ENCODE peak calls at places on chromosome 12, in five cellular contexts. Y is A549, J is right atrium auricular region, E is NAMALWA, L is fibroblast of mammary gland. Z is an unnamed sample.

GRCh38 chr12:24909667-24910066 is 39.2 kb downstream of the BCAT1 start:
- DNase-seq in Y (peak), J (peak), E (no peak), L (peak), Z (no peak)

GRCh38 chr12:97977870-97978269 is 515.3 kb downstream of the RMST start:
- DNase-seq in Y (no peak), J (no peak), E (no peak), L (no peak), Z (no peak)

GRCh38 chr12:132560421-132560830 is 50.0 kb downstream of the LRCOL1 start:
- DNase-seq in Y (peak), J (no peak), E (peak), L (no peak), Z (peak)

GRCh38 chr12:30974746-30975500 is 48.4 kb downstream of the TSPAN11 start:
- DNase-seq in Y (no peak), J (no peak), E (no peak), L (no peak), Z (no peak)

GRCh38 chr12:115790526-115790925 is 487.0 kb downstream of the MED13L start:
- DNase-seq in Y (no peak), J (no peak), E (no peak), L (no peak), Z (no peak)

GRCh38 chr12:5548152-5548933 is 116.4 kb downstream of the NTF3 start:
- DNase-seq in Y (no peak), J (no peak), E (no peak), L (no peak), Z (no peak)

GRCh38 chr12:131041216-131041967 is 87.7 kb downstream of the ADGRD1 start:
- DNase-seq in Y (no peak), J (no peak), E (no peak), L (no peak), Z (no peak)

GRCh38 chr12:58425481-58426392 is 484.4 kb downstream of the ATP23 start:
- DNase-seq in Y (peak), J (no peak), E (no peak), L (peak), Z (no peak)

GRCh38 chr12:105587237-105587636 is 256.7 kb downstream of the C12orf75 start:
- DNase-seq in Y (no peak), J (no peak), E (no peak), L (no peak), Z (no peak)

GRCh38 chr12:47993491-47993890 is 10.8 kb downstream of the COL2A1 start:
- DNase-seq in Y (no peak), J (no peak), E (no peak), L (no peak), Z (no peak)

GRCh38 chr12:62190921-62191746 is 69.1 kb upstream of the USP15 start:
- DNase-seq in Y (no peak), J (no peak), E (no peak), L (no peak), Z (no peak)

GRCh38 chr12:109277899-109278762 is 31.0 kb downstream of the FOXN4 start:
- DNase-seq in Y (peak), J (no peak), E (no peak), L (peak), Z (no peak)

GRCh38 chr12:77488041-77488620 is 342.6 kb upstream of the NAV3 start:
- DNase-seq in Y (no peak), J (no peak), E (no peak), L (peak), Z (no peak)

GRCh38 chr12:32821293-32822089 is 65.8 kb upstream of the YARS2 start:
- DNase-seq in Y (no peak), J (no peak), E (no peak), L (no peak), Z (no peak)

GRCh38 chr12:12017798-12018197 is 52.9 kb upstream of the BCL2L14 start:
- DNase-seq in Y (no peak), J (no peak), E (no peak), L (no peak), Z (no peak)

GRCh38 chr12:76920182-76921014 is 41.6 kb upstream of the CSRP2 start:
- DNase-seq in Y (no peak), J (no peak), E (no peak), L (no peak), Z (no peak)